ENCODE peak calls at places on chromosome 13, in six cellular contexts. X is right cardiac atrium; U is fibroblast of lung; V is activated CD8-positive, alpha-beta memory T cell treated with anti-CD3 and anti-CD28 coated beads for 4 hours; H is NCI-H2029; O is iris pigment epithelial cell. S is an unnamed sample.

GRCh38 chr13:67296511-67296910 is 66.4 kb upstream of the PCDH9 start:
- DNase-seq in X (no peak), U (peak; percentile 47), V (no peak), H (no peak), O (peak; percentile 41), S (no peak)

GRCh38 chr13:98468352-98468751 is 108.6 kb downstream of the STK24 start:
- DNase-seq in X (no peak), U (no peak), V (no peak), H (no peak), O (no peak), S (no peak)

GRCh38 chr13:106597759-106598395 is 29.9 kb upstream of the ARGLU1 start:
- DNase-seq in X (no peak), U (no peak), V (no peak), H (no peak), O (no peak), S (no peak)

GRCh38 chr13:47890146-47890814 is 110.8 kb downstream of the SUCLA2 start:
- DNase-seq in X (no peak), U (no peak), V (no peak), H (no peak), O (no peak), S (peak; percentile 27)

GRCh38 chr13:112940236-112940635 is 28.8 kb upstream of the MCF2L start:
- DNase-seq in X (no peak), U (no peak), V (no peak), H (no peak), O (no peak), S (no peak)

GRCh38 chr13:20779405-20779804 is 5.6 kb upstream of the EEF1AKMT1 start:
- DNase-seq in X (no peak), U (no peak), V (no peak), H (no peak), O (no peak), S (no peak)

GRCh38 chr13:24022568-24022967 is 125.3 kb upstream of the C1QTNF9B start:
- DNase-seq in X (no peak), U (no peak), V (no peak), H (no peak), O (no peak), S (peak; percentile 18)

GRCh38 chr13:79404985-79405384 is 1.1 kb downstream of the RBM26 start:
- DNase-seq in X (no peak), U (no peak), V (no peak), H (no peak), O (no peak), S (no peak)

GRCh38 chr13:49517461-49517860 is 21.7 kb downstream of the PHF11 start:
- DNase-seq in X (no peak), U (peak; percentile 31), V (no peak), H (no peak), O (no peak), S (no peak)

GRCh38 chr13:93522486-93522885 is 295.9 kb downstream of the GPC6 start:
- DNase-seq in X (no peak), U (no peak), V (no peak), H (no peak), O (peak; percentile 22), S (peak; percentile 8)

GRCh38 chr13:51269039-51269438 is 46.8 kb downstream of the FAM124A start:
- DNase-seq in X (no peak), U (peak; percentile 38), V (no peak), H (no peak), O (peak; percentile 87), S (peak; percentile 37)

GRCh38 chr13:73248154-73248553 is 189.3 kb downstream of the KLF5 start:
- DNase-seq in X (no peak), U (no peak), V (no peak), H (no peak), O (no peak), S (no peak)

GRCh38 chr13:22447132-22447886 is 733.5 kb upstream of the SGCG start:
- DNase-seq in X (no peak), U (no peak), V (no peak), H (no peak), O (no peak), S (no peak)

GRCh38 chr13:99792079-99792921 is 179.3 kb downstream of the ZIC5 start:
- DNase-seq in X (no peak), U (no peak), V (no peak), H (no peak), O (no peak), S (no peak)

GRCh38 chr13:23510979-23511735 is 59.1 kb upstream of the TNFRSF19 start:
- DNase-seq in X (no peak), U (peak; percentile 53), V (no peak), H (no peak), O (peak; percentile 58), S (peak; percentile 59)

GRCh38 chr13:77896536-77896935 is 22.1 kb downstream of the EDNRB start:
- DNase-seq in X (peak; percentile 33), U (peak; percentile 87), V (no peak), H (no peak), O (no peak), S (peak; percentile 95)

GRCh38 chr13:50805805-50806204 is 37.7 kb downstream of the DLEU7 start:
- DNase-seq in X (no peak), U (peak; percentile 12), V (no peak), H (no peak), O (peak; percentile 31), S (peak; percentile 35)

GRCh38 chr13:18948664-18949488 is 232.7 kb downstream of the TUBA3C start:
- DNase-seq in X (no peak), U (no peak), V (no peak), H (no peak), O (no peak), S (no peak)

GRCh38 chr13:44259045-44260042 is 114.3 kb upstream of the SERP2 start:
- DNase-seq in X (peak; percentile 47), U (peak; percentile 45), V (peak; percentile 54), H (no peak), O (peak; percentile 59), S (peak; percentile 68)

GRCh38 chr13:24716011-24716410 is 35.8 kb downstream of the ATP12A start:
- DNase-seq in X (no peak), U (no peak), V (no peak), H (no peak), O (no peak), S (no peak)

GRCh38 chr13:110123041-110123809 is 183.7 kb downstream of the COL4A1 start:
- DNase-seq in X (no peak), U (no peak), V (no peak), H (no peak), O (no peak), S (no peak)

GRCh38 chr13:50334092-50334778 is 319.0 kb downstream of the KCNRG start:
- DNase-seq in X (no peak), U (no peak), V (no peak), H (no peak), O (no peak), S (no peak)

GRCh38 chr13:40980466-40980865 is 38.6 kb downstream of the ELF1 start:
- DNase-seq in X (no peak), U (no peak), V (no peak), H (no peak), O (no peak), S (no peak)

GRCh38 chr13:112814905-112815585 is 125.2 kb downstream of the ATP11A start:
- DNase-seq in X (no peak), U (no peak), V (no peak), H (peak; percentile 23), O (peak; percentile 8), S (peak; percentile 26)

GRCh38 chr13:85093808-85094207 is 705.4 kb downstream of the SLITRK6 start:
- DNase-seq in X (peak; percentile 34), U (peak; percentile 6), V (no peak), H (no peak), O (peak; percentile 5), S (peak; percentile 61)

GRCh38 chr13:23447927-23448326 is 14.4 kb upstream of the SACS start:
- DNase-seq in X (peak; percentile 26), U (peak; percentile 96), V (no peak), H (no peak), O (no peak), S (peak; percentile 81)

GRCh38 chr13:94641432-94641941 is 39.8 kb downstream of the GPR180 start:
- DNase-seq in X (no peak), U (peak; percentile 89), V (no peak), H (peak; percentile 71), O (peak; percentile 69), S (peak; percentile 95)

GRCh38 chr13:48161530-48162179 is 66.8 kb upstream of the MED4 start:
- DNase-seq in X (peak; percentile 59), U (no peak), V (no peak), H (no peak), O (no peak), S (no peak)

GRCh38 chr13:75512253-75512652 is 25.4 kb downstream of the COMMD6 start:
- DNase-seq in X (no peak), U (no peak), V (no peak), H (no peak), O (no peak), S (no peak)

GRCh38 chr13:35917942-35918645 is 213.1 kb downstream of the DCLK1 start:
- DNase-seq in X (no peak), U (peak; percentile 18), V (no peak), H (no peak), O (no peak), S (no peak)